ENCODE peak calls at places on chromosomes 5 and 9, in four cellular contexts. O, B, N and I are unnamed samples.

GRCh38 chr5:117590944-117591343 is 1016.3 kb upstream of the SEMA6A start:
- DNase-seq in N (no peak), O (peak; percentile 17), B (no peak), I (no peak)

GRCh38 chr9:104586496-104587180 is 12.6 kb downstream of the OR13C5 start:
- DNase-seq in O (no peak), B (no peak), N (no peak), I (peak; percentile 2)

GRCh38 chr5:68872088-68872842 is 221.5 kb upstream of the SLC30A5 start:
- DNase-seq in N (peak; percentile 85), O (no peak), B (no peak), I (no peak)

GRCh38 chr9:125694478-125694877 is 12.5 kb downstream of the MAPKAP1 start:
- DNase-seq in N (no peak), O (peak; percentile 22), B (no peak), I (no peak)

GRCh38 chr9:94860678-94861588 is 134.4 kb downstream of the AOPEP start:
- DNase-seq in O (peak; percentile 89), N (no peak), B (no peak), I (peak; percentile 87)

GRCh38 chr9:69122391-69123141 is 51.5 kb upstream of the TJP2 start:
- DNase-seq in N (no peak), O (peak; percentile 64), B (peak; percentile 44), I (no peak)

GRCh38 chr9:122370303-122370702 is 521 bp upstream of the PTGS1 start:
- DNase-seq in N (no peak), B (no peak), O (no peak), I (no peak)

GRCh38 chr5:41764650-41765049 is 105.6 kb downstream of the OXCT1 start:
- DNase-seq in B (no peak), O (no peak), N (no peak), I (no peak)

GRCh38 chr9:4590430-4591122 is 71.5 kb upstream of the PLPP6 start:
- DNase-seq in B (no peak), O (peak; percentile 67), N (no peak), I (no peak)

GRCh38 chr5:107652839-107653607 is 17.7 kb downstream of the EFNA5 start:
- DNase-seq in N (no peak), B (no peak), O (no peak), I (no peak)

GRCh38 chr5:96808868-96809558 is 1.3 kb upstream of the ERAP1 start:
- DNase-seq in O (no peak), N (no peak), B (no peak), I (no peak)

GRCh38 chr5:448061-448765 is 5.2 kb downstream of the EXOC3 start:
- DNase-seq in B (no peak), O (no peak), N (no peak), I (no peak)

GRCh38 chr9:96486351-96487029 is 36.5 kb downstream of the HABP4 start:
- DNase-seq in N (peak; percentile 40), O (peak; percentile 78), B (no peak), I (peak; percentile 34)

GRCh38 chr9:5510360-5510931 is at the start of gene PDCD1LG2:
- DNase-seq in N (peak; percentile 25), B (peak; percentile 75), O (peak; percentile 89), I (peak; percentile 27)

GRCh38 chr9:89362647-89363310 is 44.5 kb downstream of the SECISBP2 start:
- DNase-seq in B (no peak), O (no peak), N (no peak), I (no peak)

GRCh38 chr5:119398713-119399492 is 43.1 kb downstream of the TNFAIP8 start:
- DNase-seq in B (peak; percentile 44), O (no peak), N (no peak), I (peak; percentile 76)

GRCh38 chr9:17531642-17532254 is 47.1 kb upstream of the SH3GL2 start:
- DNase-seq in N (peak; percentile 53), B (peak; percentile 29), O (peak; percentile 63), I (peak; percentile 22)

GRCh38 chr5:1195916-1196315 is 5.5 kb upstream of the SLC6A19 start:
- DNase-seq in O (no peak), N (no peak), B (no peak), I (no peak)

GRCh38 chr5:147341382-147341781 is 106.6 kb downstream of the STK32A start:
- DNase-seq in B (no peak), N (no peak), O (no peak), I (no peak)

GRCh38 chr9:86322973-86323644 is 31.1 kb downstream of the TUT7 start:
- DNase-seq in N (no peak), B (no peak), O (peak; percentile 59), I (peak; percentile 50)

GRCh38 chr5:172744106-172745104 is 26.6 kb downstream of the DUSP1 start:
- DNase-seq in N (no peak), B (no peak), O (no peak), I (no peak)

GRCh38 chr9:127825319-127826051 is 22.8 kb downstream of the FPGS start:
- DNase-seq in N (peak; percentile 74), B (no peak), O (no peak), I (no peak)

GRCh38 chr9:15873573-15874177 is 320.8 kb downstream of the CCDC171 start:
- DNase-seq in O (peak; percentile 58), B (peak; percentile 30), N (no peak), I (no peak)

GRCh38 chr9:127158995-127159801 is 36.8 kb upstream of the ANGPTL2 start:
- DNase-seq in N (peak; percentile 55), B (peak; percentile 51), O (peak; percentile 92), I (peak; percentile 81)

GRCh38 chr5:59357421-59357977 is 536.0 kb downstream of the PDE4D start:
- DNase-seq in B (no peak), O (peak; percentile 82), N (no peak), I (no peak)

GRCh38 chr5:155898284-155898683 is 428.7 kb upstream of the SGCD start:
- DNase-seq in O (no peak), B (no peak), N (no peak), I (no peak)

GRCh38 chr9:22529426-22530199 is 83.0 kb downstream of the DMRTA1 start:
- DNase-seq in O (no peak), B (peak; percentile 45), N (no peak), I (no peak)

GRCh38 chr9:112186695-112187094 is 11.6 kb upstream of the SUSD1 start:
- DNase-seq in O (no peak), N (no peak), B (peak; percentile 46), I (no peak)

GRCh38 chr5:132576123-132576522 is 19.3 kb downstream of the RAD50 start:
- DNase-seq in B (no peak), O (no peak), N (no peak), I (no peak)

GRCh38 chr5:109327572-109327971 is 82.2 kb downstream of the PJA2 start:
- DNase-seq in N (no peak), O (no peak), B (no peak), I (no peak)

DNA sequence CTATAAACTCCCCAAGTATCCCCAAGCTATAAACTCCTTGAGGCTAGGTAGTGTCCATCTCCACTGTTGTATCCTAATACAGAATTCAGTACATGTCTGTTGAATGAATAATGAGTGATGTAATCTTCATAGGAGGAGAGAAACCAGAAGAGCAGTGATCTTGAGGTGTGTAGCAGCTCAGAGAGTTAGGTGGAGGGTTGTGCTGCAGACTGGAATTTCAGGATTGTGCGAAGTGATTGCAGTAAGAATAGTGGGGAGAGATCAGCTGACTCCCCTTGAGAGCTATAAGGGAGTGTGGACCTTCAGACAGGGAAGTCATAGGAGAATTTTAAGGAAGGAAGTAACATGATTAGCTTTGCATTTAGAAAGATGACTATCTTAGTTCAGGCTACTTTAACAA is 4.3 kb downstream of the SNX24 start:
- DNase-seq in O (no peak), N (no peak), B (peak; percentile 81), I (no peak)
- H3K4me3 ChIP-seq in O (no peak overlapping the region), N (no peak overlapping the region), B (no peak overlapping the region), I (no peak overlapping the region)

GRCh38 chr9:40928803-40929487 is 199.5 kb downstream of the FOXD4L6 start:
- DNase-seq in O (no peak), B (no peak), N (no peak), I (no peak)
- H3K9me3 ChIP-seq in O (peaks cover 76% of the 10 kb centered on the region), B (peaks cover 5% of the 10 kb centered on the region), N (peaks cover 7% of the 10 kb centered on the region), I (no peaks in the 10 kb centered on the region)

DNA sequence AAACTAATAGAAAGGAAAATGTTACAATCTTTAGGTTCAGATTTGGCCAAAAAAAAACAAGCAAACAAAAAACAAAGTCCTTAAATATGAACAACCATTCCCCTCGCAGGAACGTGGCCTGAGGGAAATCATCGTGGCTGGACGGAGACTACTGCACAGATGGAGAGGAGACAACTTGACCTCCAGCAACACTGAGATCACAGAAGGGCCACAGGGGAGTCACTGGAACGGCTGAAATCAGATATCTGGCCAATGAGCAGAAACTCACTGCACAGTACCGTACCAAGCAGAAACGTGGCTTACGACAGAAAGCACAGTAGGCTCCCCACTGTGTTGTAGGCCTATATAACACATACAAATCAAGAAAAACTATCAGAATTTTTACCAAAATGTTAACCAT is 27.7 kb downstream of the CAMSAP1 start:
- DNase-seq in B (no peak), O (no peak), N (no peak), I (no peak)
- H3K4me3 ChIP-seq in B (no peak overlapping the region), O (no peak overlapping the region), N (no peak overlapping the region), I (no peak overlapping the region)

DNA sequence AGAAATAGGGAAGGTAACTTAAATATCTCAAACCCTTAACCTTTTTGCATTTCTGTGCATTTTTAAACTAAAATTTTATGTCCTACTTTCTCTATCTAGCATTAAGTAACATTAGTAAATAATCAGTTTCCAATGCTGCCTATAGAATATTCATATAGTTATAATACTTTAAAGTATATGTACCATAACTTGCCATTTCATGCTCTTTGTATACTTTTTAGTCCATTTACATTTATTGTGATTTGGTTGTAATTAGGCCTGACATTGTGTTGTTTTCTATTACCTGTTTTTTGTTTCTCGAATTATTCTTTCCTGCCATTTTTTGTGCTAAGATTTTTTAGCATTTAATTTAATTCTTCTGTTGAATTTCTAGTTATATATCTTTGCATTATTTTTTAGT is 13.7 kb downstream of the SLC12A2 start:
- DNase-seq in B (no peak), O (no peak), N (no peak), I (no peak)
- H3K9me3 ChIP-seq in B (peaks cover 8% of the 10 kb centered on the region), O (peaks cover 29% of the 10 kb centered on the region), N (no peaks in the 10 kb centered on the region), I (peaks cover 26% of the 10 kb centered on the region)

GRCh38 chr5:37490411-37490810 is 111.3 kb downstream of the WDR70 start:
- DNase-seq in N (no peak), O (no peak), B (no peak), I (no peak)
- H3K4me3 ChIP-seq in N (no peak overlapping the region), O (no peak overlapping the region), B (no peak overlapping the region), I (no peak overlapping the region)

DNA sequence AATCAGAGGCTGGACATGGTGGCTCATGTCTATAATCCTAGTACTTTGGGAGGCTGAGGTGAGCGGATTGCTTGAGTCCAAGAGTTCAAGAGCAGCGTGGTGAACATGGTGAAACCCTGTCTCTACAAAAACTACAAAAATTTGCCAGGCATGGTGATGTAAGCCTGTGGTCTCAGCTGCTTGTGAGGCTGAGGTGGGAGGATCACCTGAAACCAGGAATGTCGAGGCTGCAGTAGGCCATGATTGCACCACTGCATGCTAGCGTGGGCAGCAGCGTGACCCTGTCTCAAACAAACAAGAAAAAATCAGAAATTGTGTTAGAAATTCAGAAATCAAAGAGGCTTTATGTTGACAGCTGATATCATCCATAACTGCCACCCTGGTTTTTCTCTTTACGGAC is 21.4 kb downstream of the JMY start:
- DNase-seq in O (no peak), B (no peak), N (no peak), I (no peak)
- H3K9me3 ChIP-seq in O (no peaks in the 10 kb centered on the region), B (no peaks in the 10 kb centered on the region), N (no peaks in the 10 kb centered on the region), I (no peaks in the 10 kb centered on the region)